ENCODE peak calls at places on chromosomes 4 and X, in eight cellular contexts. N is PC-3, H is lung, K is left ventricle myocardium inferior, T is cardiac fibroblast, B is transverse colon, R is mammary epithelial cell, Y is BJ. M is an unnamed sample.

GRCh38 chr4:136651932-136652331 is 880.4 kb downstream of the PCDH18 start:
- DNase-seq in N (no peak), K (no peak), R (no peak), Y (no peak), B (no peak), T (no peak), H (no peak), M (no peak)

GRCh38 chrX:137567474-137568232 is 1.7 kb downstream of the ZIC3 start:
- DNase-seq in K (no peak), H (no peak), T (no peak), N (no peak), B (no peak), Y (no peak), R (no peak), M (no peak)

GRCh38 chrX:48071064-48071985 is at the start of gene ZNF630:
- DNase-seq in N (peak; percentile 72), B (peak; percentile 85), R (peak; percentile 47), T (peak; percentile 62), Y (peak; percentile 9), K (peak; percentile 75), H (peak; percentile 75), M (peak; percentile 86)

GRCh38 chr4:148749403-148749802 is 307.2 kb upstream of the NR3C2 start:
- DNase-seq in R (peak; percentile 46), Y (no peak), N (peak; percentile 71), H (no peak), B (no peak), K (no peak), T (no peak), M (peak; percentile 26)

GRCh38 chr4:96102541-96103018 is 262.7 kb downstream of the PDHA2 start:
- DNase-seq in B (no peak), Y (no peak), H (no peak), R (peak; percentile 69), T (peak; percentile 86), K (no peak), N (peak; percentile 4), M (no peak)

GRCh38 chr4:40121515-40121914 is 64.9 kb downstream of the N4BP2 start:
- DNase-seq in H (no peak), B (no peak), Y (peak; percentile 20), K (no peak), R (peak; percentile 70), T (peak; percentile 52), N (peak; percentile 79), M (no peak)

GRCh38 chr4:169626328-169627282 is 6.2 kb downstream of the CLCN3 start:
- DNase-seq in Y (no peak), K (no peak), R (no peak), H (no peak), B (no peak), T (no peak), N (no peak), M (no peak)

GRCh38 chrX:13022926-13023325 is 21.5 kb downstream of the FAM9C start:
- DNase-seq in B (no peak), H (no peak), N (no peak), T (no peak), R (no peak), Y (no peak), K (no peak), M (no peak)

GRCh38 chr4:120555058-120555457 is 367.5 kb downstream of the PRDM5 start:
- DNase-seq in T (no peak), K (no peak), R (no peak), Y (no peak), B (no peak), H (no peak), N (no peak), M (no peak)

GRCh38 chrX:42797646-42798045 is 19.7 kb upstream of the PPP1R2C start:
- DNase-seq in K (no peak), H (no peak), T (no peak), R (no peak), N (no peak), B (no peak), Y (no peak), M (no peak)

GRCh38 chr4:103648541-103648940 is 71.2 kb downstream of the TACR3 start:
- DNase-seq in N (no peak), T (no peak), K (no peak), R (no peak), H (no peak), B (no peak), Y (no peak), M (no peak)

GRCh38 chrX:74419861-74420193 is 1.5 kb upstream of the SLC16A2 start:
- DNase-seq in T (peak; percentile 1), N (peak; percentile 32), Y (no peak), B (no peak), R (peak; percentile 16), H (no peak), K (no peak), M (peak; percentile 17)

GRCh38 chr4:25101836-25102235 is 58.4 kb downstream of the SEPSECS start:
- DNase-seq in K (no peak), B (no peak), H (no peak), R (no peak), T (no peak), Y (no peak), N (no peak), M (no peak)

GRCh38 chr4:121698119-121698732 is 1.4 kb upstream of the ANXA5 start:
- DNase-seq in R (no peak), Y (no peak), N (no peak), K (peak; percentile 56), T (peak; percentile 50), H (no peak), B (no peak), M (no peak)

GRCh38 chrX:410296-410695 is 23.6 kb upstream of the PPP2R3B start:
- DNase-seq in N (no peak), Y (no peak), K (no peak), T (no peak), R (no peak), B (no peak), H (no peak), M (no peak)

GRCh38 chr4:140018931-140019618 is 134.9 kb downstream of the MAML3 start:
- DNase-seq in H (no peak), R (no peak), Y (no peak), B (no peak), T (no peak), K (no peak), N (peak; percentile 87), M (no peak)

DNA sequence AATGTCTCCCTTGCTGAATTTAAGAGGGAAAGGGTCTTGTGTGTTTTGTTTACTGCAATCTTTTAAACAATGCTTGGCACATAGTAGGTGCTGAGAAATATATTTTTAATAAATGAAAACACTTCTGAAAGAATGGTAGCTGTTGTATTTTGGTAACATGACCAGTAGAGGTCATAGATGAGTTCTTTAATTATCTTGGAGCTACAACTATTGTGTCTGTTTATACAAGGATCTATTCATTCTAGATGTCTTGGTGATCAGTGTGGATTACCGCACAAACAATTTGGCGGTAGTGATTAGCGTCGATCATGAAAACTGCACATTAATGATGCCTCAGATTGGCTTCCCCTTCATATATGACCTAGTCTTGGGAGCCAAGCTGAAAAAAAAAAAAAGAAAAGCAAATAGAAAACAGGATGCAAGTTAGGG is 21.4 kb upstream of the SCRG1 start:
- DNase-seq in R (no peak), K (no peak), T (peak; percentile 48), B (no peak), H (no peak), Y (no peak), N (peak; percentile 42), M (no peak)
- TF ChIP-seq CTCF in R (peak; percentile 37), K (peak; percentile 62), T (peak; percentile 47), B (peak; percentile 65), H (peak; percentile 0), Y (peak; percentile 38), N (peak; percentile 64), M (peak; percentile 52)

DNA sequence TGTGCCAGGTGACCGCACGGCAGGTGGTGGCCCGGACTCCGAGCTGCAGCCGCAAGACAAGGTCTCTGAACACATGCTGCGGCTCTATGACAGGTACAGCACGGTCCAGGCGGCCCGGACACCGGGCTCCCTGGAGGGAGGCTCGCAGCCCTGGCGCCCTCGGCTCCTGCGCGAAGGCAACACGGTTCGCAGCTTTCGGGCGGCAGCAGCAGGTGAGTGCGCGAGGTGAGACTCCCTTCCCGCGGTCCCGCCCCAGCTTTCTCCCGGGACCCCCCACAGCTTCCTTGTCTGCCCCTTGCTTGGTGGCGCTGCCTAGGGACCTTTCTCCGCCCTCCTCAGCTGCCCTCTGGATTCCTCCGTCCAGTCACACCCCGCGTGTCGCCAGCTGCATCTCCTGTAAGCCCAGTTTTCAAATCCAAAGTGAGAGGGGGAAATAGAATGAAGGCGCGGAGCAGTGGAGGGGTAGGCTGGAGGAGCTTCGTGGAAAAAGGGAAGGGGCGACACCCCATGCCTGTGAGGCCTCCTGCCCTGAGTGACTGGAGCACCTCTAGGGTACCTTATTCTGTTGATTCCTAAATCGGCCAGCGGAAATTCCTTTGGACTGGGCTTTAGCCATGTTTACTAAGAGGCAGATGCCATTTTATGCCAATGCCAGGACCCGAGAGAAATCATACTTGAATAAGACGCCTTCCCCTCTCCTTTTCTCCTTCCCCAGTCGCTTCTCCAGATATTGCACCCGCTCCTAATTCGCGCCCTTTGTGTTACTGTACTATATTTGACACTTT is 1.1 kb downstream of the BMP3 start:
- DNase-seq in H (peak; percentile 43), R (no peak), N (no peak), K (no peak), T (no peak), Y (no peak), B (no peak), M (peak; percentile 1)
- H3K4me3 ChIP-seq in H (peak overlapping the region; percentile 17), R (no peak overlapping the region), N (peak overlapping the region; percentile 74), K (peak overlapping the region; percentile 58), T (no peak overlapping the region), Y (no peak overlapping the region), B (peak overlapping the region; percentile 43), M (no peak overlapping the region)

DNA sequence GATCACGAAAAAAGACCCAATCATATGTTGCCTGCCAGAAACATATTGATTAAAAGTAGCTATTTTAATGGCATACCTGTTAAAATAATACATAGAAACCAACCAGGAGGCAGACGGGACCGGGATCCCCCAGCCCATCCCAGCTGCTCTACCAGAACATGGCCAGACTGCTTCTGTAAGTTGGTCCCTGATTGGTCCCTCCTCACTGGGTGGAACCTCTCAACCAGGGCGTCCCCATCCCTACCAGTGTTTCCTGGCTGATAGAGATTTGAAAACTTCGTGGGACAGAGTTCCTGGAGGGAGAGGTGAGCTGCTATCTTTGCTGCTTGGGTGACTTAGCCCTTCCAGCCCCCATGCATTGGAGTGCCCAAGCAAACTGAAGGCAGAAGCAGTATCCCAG is 256.2 kb downstream of the TRAM1L1 start:
- DNase-seq in R (no peak), N (no peak), K (no peak), H (no peak), Y (no peak), B (no peak), T (no peak), M (no peak)
- TF ChIP-seq CTCF in R (no peak), N (no peak), K (no peak), H (no peak), Y (no peak), B (no peak), T (no peak), M (no peak)

GRCh38 chrX:136209751-136210150 is 41.4 kb downstream of the MAP7D3 start:
- DNase-seq in R (no peak), T (no peak), K (no peak), N (no peak), B (no peak), Y (no peak), H (no peak), M (peak; percentile 45)

GRCh38 chrX:136210243-136210642 is 41.0 kb downstream of the MAP7D3 start:
- DNase-seq in T (no peak), K (no peak), R (no peak), H (no peak), N (no peak), B (no peak), Y (no peak), M (peak; percentile 51)

GRCh38 chrX:136210806-136211205 is 40.4 kb downstream of the MAP7D3 start:
- DNase-seq in K (peak; percentile 47), Y (no peak), B (no peak), T (peak; percentile 39), H (no peak), N (no peak), R (no peak), M (no peak)

GRCh38 chrX:136207546-136207945 is 43.7 kb downstream of the MAP7D3 start:
- DNase-seq in T (no peak), N (no peak), R (no peak), H (no peak), B (no peak), Y (no peak), K (no peak), M (no peak)

GRCh38 chrX:136209016-136209738 is 42.0 kb downstream of the MAP7D3 start:
- DNase-seq in H (no peak), R (no peak), T (peak; percentile 78), N (peak; percentile 50), K (peak; percentile 38), B (peak; percentile 45), Y (no peak), M (peak; percentile 68)
- H3K4me3 ChIP-seq in H (no peak overlapping the region), R (no peak overlapping the region), T (no peak overlapping the region), N (no peak overlapping the region), K (no peak overlapping the region), B (no peak overlapping the region), Y (no peak overlapping the region), M (no peak overlapping the region)

M was measured in thyroid gland.